ENCODE peak calls at places on chromosomes 11 and 22, in four cellular contexts. C is NCI-H1105, B is GM03348, R is amygdala. E is an unnamed sample.

GRCh38 chr22:35299217-35299716 is 427 bp upstream of the TOM1 start:
- DNase-seq in R (no peak), B (peak; percentile 46), C (peak; percentile 18), E (no peak)

GRCh38 chr22:44147821-44148574 is 32.7 kb upstream of the PARVG start:
- DNase-seq in R (no peak), C (no peak), B (peak; percentile 30), E (no peak)

GRCh38 chr11:113255096-113255495 is 59.3 kb upstream of the TTC12 start:
- DNase-seq in C (no peak), B (peak; percentile 33), R (no peak), E (no peak)

GRCh38 chr11:109808569-109808968 is 284.6 kb upstream of the ZC3H12C start:
- DNase-seq in R (no peak), B (peak; percentile 25), C (no peak), E (no peak)

GRCh38 chr11:63564056-63564784 is 1.0 kb upstream of the PLAAT2 start:
- DNase-seq in R (peak; percentile 28), C (peak; percentile 41), B (no peak), E (no peak)

GRCh38 chr22:39666495-39666894 is 95.9 kb downstream of the CACNA1I start:
- DNase-seq in R (no peak), B (no peak), C (no peak), E (no peak)

GRCh38 chr22:43393132-43393844 is 18.5 kb upstream of the MPPED1 start:
- DNase-seq in B (no peak), R (no peak), C (no peak), E (no peak)

GRCh38 chr11:75170463-75171201 is 19.7 kb downstream of the SLCO2B1 start:
- DNase-seq in R (no peak), C (no peak), B (no peak), E (no peak)

GRCh38 chr22:22721681-22722309 is 77.4 kb downstream of the GGTLC2 start:
- DNase-seq in B (no peak), R (no peak), C (no peak), E (no peak)

GRCh38 chr11:125489166-125489565 is 6.9 kb downstream of the FEZ1 start:
- DNase-seq in R (no peak), B (no peak), C (no peak), E (no peak)

GRCh38 chr22:47002692-47003091 is 240.2 kb downstream of the TBC1D22A start:
- DNase-seq in B (no peak), C (no peak), R (no peak), E (no peak)

GRCh38 chr11:132284611-132285010 is 914.2 kb downstream of the NTM start:
- DNase-seq in C (no peak), B (no peak), R (no peak), E (no peak)

GRCh38 chr11:117300301-117300700 is 9.2 kb downstream of the BACE1-AS start:
- DNase-seq in R (peak; percentile 36), B (peak; percentile 24), C (no peak), E (no peak)

GRCh38 chr11:118295199-118295598 is 9.3 kb upstream of the CD3E start:
- DNase-seq in B (no peak), R (no peak), C (no peak), E (no peak)

GRCh38 chr11:36774603-36775002 is 176.6 kb upstream of the RAG2 start:
- DNase-seq in C (no peak), R (no peak), B (peak; percentile 67), E (no peak)

GRCh38 chr11:113505541-113506375 is 30.6 kb upstream of the DRD2 start:
- DNase-seq in R (peak; percentile 12), B (peak; percentile 40), C (no peak), E (no peak)

GRCh38 chr11:12810497-12810896 is 136.3 kb downstream of the TEAD1 start:
- DNase-seq in B (peak; percentile 42), R (no peak), C (no peak), E (no peak)

GRCh38 chr11:12013771-12014170 is 5.3 kb upstream of the DKK3 start:
- DNase-seq in B (no peak), R (no peak), C (no peak), E (no peak)

GRCh38 chr11:119491753-119492455 is 68.9 kb upstream of the THY1 start:
- DNase-seq in C (peak; percentile 100), R (peak; percentile 36), B (peak; percentile 42), E (no peak)

GRCh38 chr11:111531687-111532364 is 8.7 kb upstream of the LAYN start:
- DNase-seq in R (no peak), B (peak; percentile 87), C (no peak), E (no peak)

GRCh38 chr11:127224276-127224675 is 223.7 kb upstream of the KIRREL3 start:
- DNase-seq in R (no peak), C (no peak), B (no peak), E (no peak)

GRCh38 chr11:83292709-83293435 is 6.7 kb upstream of the CCDC90B start:
- DNase-seq in R (no peak), C (peak; percentile 56), B (peak; percentile 79), E (no peak)

GRCh38 chr22:30208631-30209603 is 37.6 kb downstream of the LIF start:
- DNase-seq in R (no peak), C (no peak), B (peak; percentile 79), E (no peak)

GRCh38 chr11:128346808-128347207 is 240.6 kb downstream of the ETS1 start:
- DNase-seq in C (no peak), R (no peak), B (peak; percentile 33), E (no peak)

GRCh38 chr11:106152824-106153223 is 75.4 kb downstream of the AASDHPPT start:
- DNase-seq in B (no peak), R (no peak), C (no peak), E (no peak)

GRCh38 chr11:59195596-59195995 is 17.1 kb downstream of the MPEG1 start:
- DNase-seq in C (no peak), B (no peak), R (no peak), E (no peak)

GRCh38 chr22:50473855-50474671 is 772 bp downstream of the SBF1 start:
- DNase-seq in B (peak; percentile 85), C (no peak), R (peak; percentile 31), E (no peak)

GRCh38 chr11:129143335-129143734 is 48.8 kb downstream of the ARHGAP32 start:
- DNase-seq in R (peak; percentile 51), C (no peak), B (peak; percentile 88), E (no peak)

GRCh38 chr11:107720305-107720775 is 8.5 kb upstream of the SLN start:
- DNase-seq in C (no peak), R (no peak), B (no peak), E (peak; percentile 11)

GRCh38 chr11:121534131-121535093 is 81.6 kb upstream of the SORL1-AS1 start:
- DNase-seq in C (no peak), B (peak; percentile 68), R (no peak), E (peak; percentile 61)

GRCh38 chr11:130141561-130142341 is 17.8 kb upstream of the ST14 start:
- DNase-seq in B (peak; percentile 73), C (no peak), R (no peak), E (no peak)

GRCh38 chr22:48093981-48094380 is 1331.5 kb downstream of the TBC1D22A start:
- DNase-seq in C (no peak), R (no peak), B (no peak), E (no peak)

GRCh38 chr11:46979358-46979757 is 42.8 kb downstream of the CSTPP1 start:
- DNase-seq in B (no peak), R (no peak), C (no peak), E (no peak)

E was measured in NCI-H2171.